ENCODE peak calls at places on chromosomes 5 and 9, in five cellular contexts. R, C, G, J and W are unnamed samples. For H3K4me1, the result is how much of the 10 kb centered on the place peaks cover.

GRCh38 chr5:139649082-139649991 is 1.2 kb downstream of the CXXC5 start:
- DNase-seq in R (no peak), C (no peak), G (no peak), J (peak), W (peak)

GRCh38 chr9:4519604-4520003 is 29.3 kb downstream of the SLC1A1 start:
- DNase-seq in R (no peak), C (no peak), G (no peak), J (no peak), W (no peak)

GRCh38 chr5:81778642-81779041 is 27.7 kb upstream of the SSBP2 start:
- DNase-seq in R (no peak), C (peak), G (no peak), J (no peak), W (no peak)

GRCh38 chr5:154288145-154288544 is 97.6 kb downstream of the GALNT10 start:
- DNase-seq in R (no peak), C (peak), G (no peak), J (peak), W (peak)

GRCh38 chr5:60262576-60263295 is 369.2 kb upstream of the PDE4D start:
- DNase-seq in R (no peak), C (no peak), G (no peak), J (peak), W (no peak)

GRCh38 chr5:63555874-63556273 is 406.4 kb downstream of the HTR1A start:
- DNase-seq in R (no peak), C (no peak), G (no peak), J (no peak), W (no peak)

GRCh38 chr9:124209279-124209678 is 48.5 kb upstream of the NEK6 start:
- DNase-seq in R (no peak), C (no peak), G (no peak), J (peak), W (no peak)

GRCh38 chr5:14149672-14150053 is 6.5 kb downstream of the TRIO start:
- DNase-seq in R (no peak), C (no peak), G (no peak), J (no peak), W (no peak)

GRCh38 chr9:684055-684949 is 157.2 kb upstream of the DMRT1 start:
- DNase-seq in R (no peak), C (peak), G (no peak), J (peak), W (no peak)

GRCh38 chr9:131443648-131444047 is 49.8 kb downstream of the PRRC2B start:
- DNase-seq in R (no peak), C (no peak), G (no peak), J (no peak), W (no peak)

GRCh38 chr5:33362915-33363314 is 77.8 kb upstream of the TARS1 start:
- DNase-seq in R (no peak), C (peak), G (no peak), J (peak), W (peak)

DNA sequence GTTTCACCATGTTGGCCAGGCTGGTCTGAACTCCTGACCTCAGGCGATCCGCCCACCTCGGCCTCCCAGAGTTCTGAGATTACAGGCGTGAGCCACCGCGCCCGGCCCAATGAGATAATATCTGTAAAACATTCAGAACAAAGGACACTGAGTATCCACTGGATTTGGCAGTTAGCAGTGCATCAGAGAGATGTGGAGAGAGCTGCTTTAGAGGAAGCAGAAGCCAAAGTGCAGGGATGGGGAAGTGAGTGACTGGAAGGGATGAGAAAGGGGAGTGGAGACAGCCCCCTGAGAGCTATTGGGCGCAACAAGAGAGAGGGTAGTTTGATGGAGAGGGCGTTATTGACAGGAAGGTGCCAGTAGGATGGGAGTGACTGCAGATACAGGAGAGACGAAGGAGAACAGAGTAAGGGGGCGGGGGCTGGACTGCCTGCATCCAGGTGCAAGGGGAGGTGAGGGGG is 157.5 kb upstream of the SHB start:
- DNase-seq in R (no peak), C (peak), G (no peak), J (no peak), W (no peak)
- H3K4me3 ChIP-seq in R (no peak), C (no peak), G (no peak), J (no peak), W (no peak)

GRCh38 chr9:132671620-132672412 is 1.6 kb downstream of the GTF3C4 start:
- DNase-seq in R (no peak), C (peak), G (no peak), J (no peak), W (no peak)

GRCh38 chr9:132669329-132669635 is 501 bp downstream of the DDX31 start:
- DNase-seq in R (no peak), C (no peak), G (no peak), J (no peak), W (no peak)

GRCh38 chr9:132670816-132671371 is 630 bp downstream of the GTF3C4 start:
- DNase-seq in R (no peak), C (peak), G (no peak), J (peak), W (peak)

GRCh38 chr9:132669636-132670358 is at the start of gene DDX31:
- DNase-seq in R (no peak), C (peak), G (peak), J (peak), W (peak)

DNA sequence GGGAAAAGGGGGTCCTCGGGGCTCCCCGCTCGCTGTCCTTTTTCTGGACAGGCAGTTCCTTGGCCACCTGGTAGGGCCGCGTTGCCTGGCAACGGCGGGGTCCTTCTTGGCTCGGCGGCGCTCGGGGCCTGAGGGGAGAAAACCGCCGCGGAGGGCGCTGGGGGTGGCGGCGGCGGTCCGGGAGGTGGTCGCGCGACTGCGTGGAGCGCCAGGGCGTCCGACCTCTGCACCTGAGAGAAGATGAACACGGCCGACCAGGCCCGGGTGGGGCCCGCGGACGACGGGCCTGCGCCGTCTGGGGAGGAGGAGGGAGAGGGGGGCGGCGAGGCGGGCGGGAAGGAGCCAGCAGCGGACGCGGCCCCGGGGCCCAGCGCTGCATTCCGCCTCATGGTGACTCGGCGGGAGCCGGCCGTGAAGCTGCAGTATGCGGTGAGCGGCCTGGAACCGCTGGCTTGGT is at the start of gene GTF3C4:
- DNase-seq in R (peak), C (peak), G (peak), J (peak), W (peak)
- H3K4me1 ChIP-seq in R (under half), C (under half), G (under half), J (under half), W (under half)

GRCh38 chr9:92986175-92987110 is 39.1 kb downstream of the FGD3 start:
- DNase-seq in R (no peak), C (no peak), G (no peak), J (no peak), W (no peak)
- H3K4me3 ChIP-seq in R (no peak), C (no peak), G (no peak), J (no peak), W (no peak)

GRCh38 chr9:33448159-33448511 is 742 bp upstream of the AQP3 start:
- DNase-seq in R (no peak), C (no peak), G (no peak), J (no peak), W (no peak)
- H3K4me1 ChIP-seq in R (under half), C (under half), G (under half), J (under half), W (under half)

GRCh38 chr9:128884164-128884563 is 2.2 kb downstream of the LRRC8A start:
- DNase-seq in R (no peak), C (no peak), G (no peak), J (no peak), W (no peak)
- H3K4me3 ChIP-seq in R (peak), C (no peak), G (no peak), J (no peak), W (no peak)

DNA sequence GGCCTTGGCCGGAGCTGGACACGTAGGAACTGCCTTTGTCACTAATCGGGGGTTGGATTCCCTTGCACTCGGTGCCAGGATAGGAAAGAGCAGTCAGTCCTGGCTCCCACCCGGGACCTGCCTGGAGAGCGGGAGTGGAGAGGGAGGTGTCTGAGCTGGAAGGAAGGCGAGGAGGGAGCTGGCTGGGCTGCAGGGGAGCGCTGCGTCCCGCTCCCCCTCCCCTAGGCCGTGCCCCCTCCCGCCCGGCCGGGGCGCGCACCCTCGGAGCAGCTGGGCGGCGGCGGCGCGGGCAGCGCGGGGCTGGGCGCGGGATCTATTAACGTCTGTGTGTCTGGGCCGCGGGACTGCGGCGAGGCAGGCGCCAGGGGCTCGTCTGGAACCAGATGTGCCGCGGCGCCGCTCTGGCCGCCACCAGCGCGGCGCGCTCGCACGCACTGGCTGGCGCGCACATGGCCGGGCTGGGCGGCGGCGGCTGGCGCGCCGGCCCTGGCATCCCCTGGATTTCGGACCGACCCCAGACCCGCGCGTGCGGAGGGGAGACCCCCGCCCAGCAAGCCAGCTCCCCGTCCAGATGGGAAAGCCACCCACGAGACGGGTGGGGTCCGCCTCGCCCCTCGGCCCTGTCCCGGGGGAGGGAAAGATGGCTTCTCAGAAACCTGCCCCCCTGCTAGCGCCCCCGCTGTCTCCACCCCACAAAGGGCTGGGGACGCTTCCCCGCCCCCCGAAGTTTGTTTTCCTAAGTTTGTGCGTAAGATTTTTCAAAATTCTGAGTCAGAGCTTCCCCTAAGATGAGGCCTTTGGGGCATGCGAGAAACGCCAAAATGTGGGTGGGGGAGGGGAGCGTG is 31.9 kb downstream of the PRRX2 start:
- DNase-seq in R (peak), C (peak), G (peak), J (peak), W (peak)
- H3K4me1 ChIP-seq in R (under half), C (under half), G (under half), J (under half), W (under half)